ENCODE peak calls at places on chromosomes 3 and 15, in ten cellular contexts. Y is astrocyte of the spinal cord, M is prostate gland, A is GM03348, G is endothelial cell, R is neural progenitor cell, J is WTC11, S is germinal center, E is B cell, Z is cardiac muscle cell. O is an unnamed sample.
A peak's percentile ranks its signal among the peaks of the same experiment; 100 is the strongest.

GRCh38 chr15:52710710-52711107 is 31.5 kb upstream of the ATOSA start:
- DNase-seq in Y (no peak), M (no peak), A (no peak), G (no peak), R (no peak), J (no peak), S (no peak), E (no peak), Z (no peak), O (no peak)

GRCh38 chr3:134542287-134542686 is 56.4 kb downstream of the CEP63 start:
- DNase-seq in Y (no peak), M (no peak), A (no peak), G (no peak), R (peak; percentile 18), J (no peak), S (no peak), E (no peak), Z (peak; percentile 34), O (no peak)

GRCh38 chr3:183548262-183548769 is 7.2 kb downstream of the KLHL6 start:
- DNase-seq in Y (peak; percentile 83), M (no peak), A (peak; percentile 78), G (peak; percentile 19), R (peak; percentile 81), J (peak; percentile 30), S (no peak), E (no peak), Z (no peak), O (no peak)

GRCh38 chr3:175274474-175275218 is 415.5 kb downstream of the NAALADL2 start:
- DNase-seq in Y (no peak), M (no peak), A (no peak), G (no peak), R (no peak), J (no peak), S (no peak), E (no peak), Z (no peak), O (no peak)

GRCh38 chr3:160400048-160400630 is 689 bp downstream of the SMC4 start:
- DNase-seq in Y (peak; percentile 58), M (peak; percentile 32), A (peak; percentile 39), G (peak; percentile 34), R (peak; percentile 57), J (peak; percentile 31), S (peak; percentile 15), E (peak; percentile 54), Z (peak; percentile 61), O (no peak)

GRCh38 chr3:135159848-135160247 is 364.8 kb downstream of the EPHB1 start:
- DNase-seq in Y (no peak), M (no peak), A (no peak), G (no peak), R (no peak), J (no peak), S (no peak), E (no peak), Z (no peak), O (no peak)

GRCh38 chr3:58266577-58266976 is 29.0 kb downstream of the ABHD6 start:
- DNase-seq in Y (no peak), M (no peak), A (peak; percentile 12), G (no peak), R (no peak), J (no peak), S (no peak), E (no peak), Z (no peak), O (no peak)

GRCh38 chr3:30578479-30578878 is 27.9 kb upstream of the TGFBR2 start:
- DNase-seq in Y (peak; percentile 94), M (no peak), A (peak; percentile 85), G (no peak), R (no peak), J (no peak), S (no peak), E (no peak), Z (no peak), O (no peak)

GRCh38 chr15:78615151-78615589 is 5.6 kb downstream of the CHRNA3 start:
- DNase-seq in Y (no peak), M (no peak), A (no peak), G (no peak), R (no peak), J (no peak), S (no peak), E (no peak), Z (no peak), O (no peak)

GRCh38 chr15:60000113-60000823 is 3.8 kb upstream of the FOXB1 start:
- DNase-seq in Y (no peak), M (no peak), A (no peak), G (no peak), R (peak; percentile 80), J (peak; percentile 65), S (no peak), E (peak; percentile 6), Z (no peak), O (no peak)

GRCh38 chr15:52256930-52257733 is 38.5 kb downstream of the MYO5C start:
- DNase-seq in Y (peak; percentile 9), M (no peak), A (peak; percentile 28), G (no peak), R (peak; percentile 25), J (no peak), S (no peak), E (no peak), Z (no peak), O (no peak)

GRCh38 chr3:184177331-184177731 is 2.7 kb downstream of the AP2M1 start:
- DNase-seq in Y (peak; percentile 38), M (no peak), A (peak; percentile 36), G (no peak), R (peak; percentile 79), J (no peak), S (no peak), E (no peak), Z (peak; percentile 52), O (no peak)

GRCh38 chr3:52077900-52078299 is 21.5 kb upstream of the DUSP7 start:
- DNase-seq in Y (no peak), M (no peak), A (no peak), G (no peak), R (no peak), J (no peak), S (no peak), E (no peak), Z (no peak), O (no peak)

GRCh38 chr3:160756907-160757623 is 1.0 kb downstream of the PPM1L start:
- DNase-seq in Y (no peak), M (no peak), A (no peak), G (peak; percentile 22), R (peak; percentile 58), J (peak; percentile 31), S (no peak), E (peak; percentile 14), Z (peak; percentile 43), O (no peak)

GRCh38 chr3:195386739-195387138 is 56.1 kb downstream of the ACAP2 start:
- DNase-seq in Y (no peak), M (no peak), A (no peak), G (no peak), R (no peak), J (no peak), S (no peak), E (no peak), Z (no peak), O (no peak)

O was measured in GM19239.